ENCODE peak calls at places on chromosomes 3 and 15, in four cellular contexts. One of them, this sample, is unnamed.
A peak's percentile ranks its signal among the peaks of the same experiment; 100 is the strongest.

GRCh38 chr15:83653639-83654378 is at the start of gene ADAMTSL3:
- DNase-seq in heart right ventricle: peak; percentile 80
- DNase-seq in fibroblast of pulmonary artery: peak; percentile 56
- DNase-seq in sigmoid colon: peak; percentile 92
- DNase-seq in this sample: peak; percentile 14

GRCh38 chr3:17412950-17413530 is 329.4 kb downstream of the TBC1D5 start:
- DNase-seq in heart right ventricle: peak; percentile 8
- DNase-seq in sigmoid colon: no peak
- DNase-seq in fibroblast of pulmonary artery: peak; percentile 77
- DNase-seq in this sample: peak; percentile 26

GRCh38 chr15:40081691-40082194 is 26.9 kb downstream of the BMF start:
- DNase-seq in heart right ventricle: peak; percentile 87
- DNase-seq in sigmoid colon: peak; percentile 86
- DNase-seq in fibroblast of pulmonary artery: peak; percentile 86
- DNase-seq in this sample: peak; percentile 53

GRCh38 chr3:167318996-167319615 is 61.0 kb downstream of the ZBBX start:
- DNase-seq in heart right ventricle: no peak
- DNase-seq in fibroblast of pulmonary artery: no peak
- DNase-seq in sigmoid colon: no peak
- DNase-seq in this sample: no peak

GRCh38 chr3:58237940-58238681 is 519 bp downstream of the ABHD6 start:
- DNase-seq in sigmoid colon: peak; percentile 88
- DNase-seq in heart right ventricle: peak; percentile 61
- DNase-seq in fibroblast of pulmonary artery: peak; percentile 23
- DNase-seq in this sample: peak; percentile 71

GRCh38 chr3:55721716-55722484 is 234.8 kb upstream of the WNT5A start:
- DNase-seq in sigmoid colon: no peak
- DNase-seq in fibroblast of pulmonary artery: peak; percentile 19
- DNase-seq in heart right ventricle: no peak
- DNase-seq in this sample: peak; percentile 14

GRCh38 chr3:16388850-16389411 is 123.9 kb downstream of the OXNAD1 start:
- DNase-seq in heart right ventricle: no peak
- DNase-seq in sigmoid colon: no peak
- DNase-seq in fibroblast of pulmonary artery: peak; percentile 42
- DNase-seq in this sample: peak; percentile 57

GRCh38 chr3:30347679-30348216 is 258.7 kb upstream of the TGFBR2 start:
- DNase-seq in heart right ventricle: no peak
- DNase-seq in sigmoid colon: no peak
- DNase-seq in fibroblast of pulmonary artery: peak; percentile 84
- DNase-seq in this sample: peak; percentile 94

GRCh38 chr15:64515196-64515595 is 54.8 kb downstream of the ZNF609 start:
- DNase-seq in fibroblast of pulmonary artery: no peak
- DNase-seq in heart right ventricle: no peak
- DNase-seq in sigmoid colon: no peak
- DNase-seq in this sample: no peak

GRCh38 chr3:41932511-41932910 is 29.4 kb downstream of the ULK4 start:
- DNase-seq in heart right ventricle: no peak
- DNase-seq in fibroblast of pulmonary artery: no peak
- DNase-seq in sigmoid colon: no peak
- DNase-seq in this sample: no peak

GRCh38 chr15:82647835-82648256 is 683 bp upstream of the CPEB1 start:
- DNase-seq in fibroblast of pulmonary artery: no peak
- DNase-seq in sigmoid colon: peak; percentile 75
- DNase-seq in heart right ventricle: no peak
- DNase-seq in this sample: no peak

GRCh38 chr3:188321258-188321657 is 167.3 kb downstream of the LPP start:
- DNase-seq in sigmoid colon: no peak
- DNase-seq in heart right ventricle: no peak
- DNase-seq in fibroblast of pulmonary artery: no peak
- DNase-seq in this sample: no peak

GRCh38 chr15:39756806-39757522 is 25.7 kb downstream of the FSIP1 start:
- DNase-seq in sigmoid colon: no peak
- DNase-seq in fibroblast of pulmonary artery: peak; percentile 86
- DNase-seq in heart right ventricle: peak; percentile 16
- DNase-seq in this sample: no peak

GRCh38 chr15:81182746-81183402 is 13.8 kb upstream of the IL16 start:
- DNase-seq in fibroblast of pulmonary artery: no peak
- DNase-seq in sigmoid colon: peak; percentile 70
- DNase-seq in heart right ventricle: peak; percentile 14
- DNase-seq in this sample: no peak

GRCh38 chr3:111944377-111944776 is 34.4 kb upstream of the ABHD10 start:
- DNase-seq in heart right ventricle: no peak
- DNase-seq in fibroblast of pulmonary artery: peak; percentile 36
- DNase-seq in sigmoid colon: no peak
- DNase-seq in this sample: no peak

GRCh38 chr15:58951388-58952060 is 18.0 kb upstream of the SLTM start:
- DNase-seq in fibroblast of pulmonary artery: peak; percentile 86
- DNase-seq in heart right ventricle: no peak
- DNase-seq in sigmoid colon: no peak
- DNase-seq in this sample: peak; percentile 85

GRCh38 chr15:40263036-40263754 is 19.7 kb downstream of the ANKRD63 start:
- DNase-seq in heart right ventricle: no peak
- DNase-seq in sigmoid colon: no peak
- DNase-seq in fibroblast of pulmonary artery: peak; percentile 48
- DNase-seq in this sample: peak; percentile 63

GRCh38 chr3:189342811-189343210 is 171.0 kb downstream of the TPRG1 start:
- DNase-seq in fibroblast of pulmonary artery: no peak
- DNase-seq in sigmoid colon: no peak
- DNase-seq in heart right ventricle: no peak
- DNase-seq in this sample: no peak

GRCh38 chr3:40172560-40172959 is 136.9 kb upstream of the EIF1B start:
- DNase-seq in heart right ventricle: no peak
- DNase-seq in fibroblast of pulmonary artery: no peak
- DNase-seq in sigmoid colon: no peak
- DNase-seq in this sample: no peak

GRCh38 chr3:31793040-31793439 is 188.0 kb downstream of the OSBPL10 start:
- DNase-seq in fibroblast of pulmonary artery: no peak
- DNase-seq in sigmoid colon: no peak
- DNase-seq in heart right ventricle: peak; percentile 49
- DNase-seq in this sample: no peak

GRCh38 chr15:95368211-95368610 is 962.3 kb upstream of the NR2F2 start:
- DNase-seq in heart right ventricle: peak; percentile 11
- DNase-seq in fibroblast of pulmonary artery: peak; percentile 40
- DNase-seq in sigmoid colon: no peak
- DNase-seq in this sample: no peak

GRCh38 chr3:109927161-109927560 is 589.8 kb upstream of the DPPA4 start:
- DNase-seq in fibroblast of pulmonary artery: peak; percentile 96
- DNase-seq in heart right ventricle: no peak
- DNase-seq in sigmoid colon: no peak
- DNase-seq in this sample: peak; percentile 92

GRCh38 chr3:135792174-135792573 is 173.4 kb upstream of the PPP2R3A start:
- DNase-seq in fibroblast of pulmonary artery: no peak
- DNase-seq in heart right ventricle: no peak
- DNase-seq in sigmoid colon: no peak
- DNase-seq in this sample: no peak

GRCh38 chr3:186362988-186363387 is 954 bp upstream of the DGKG start:
- DNase-seq in fibroblast of pulmonary artery: no peak
- DNase-seq in heart right ventricle: no peak
- DNase-seq in sigmoid colon: no peak
- DNase-seq in this sample: no peak

GRCh38 chr3:43180027-43180426 is 74.1 kb upstream of the POMGNT2 start:
- DNase-seq in sigmoid colon: no peak
- DNase-seq in heart right ventricle: peak; percentile 32
- DNase-seq in fibroblast of pulmonary artery: peak; percentile 94
- DNase-seq in this sample: peak; percentile 91

GRCh38 chr15:79154491-79155182 is 64.1 kb upstream of the RASGRF1 start:
- DNase-seq in sigmoid colon: no peak
- DNase-seq in heart right ventricle: no peak
- DNase-seq in fibroblast of pulmonary artery: peak; percentile 9
- DNase-seq in this sample: no peak

GRCh38 chr3:184611606-184612304 is 50.2 kb downstream of the EPHB3 start:
- DNase-seq in sigmoid colon: peak; percentile 69
- DNase-seq in heart right ventricle: no peak
- DNase-seq in fibroblast of pulmonary artery: no peak
- DNase-seq in this sample: peak; percentile 53

GRCh38 chr3:170309044-170309443 is 48.5 kb upstream of the SKIL start:
- DNase-seq in fibroblast of pulmonary artery: no peak
- DNase-seq in heart right ventricle: no peak
- DNase-seq in sigmoid colon: no peak
- DNase-seq in this sample: peak; percentile 26

GRCh38 chr15:40340740-40341400 is at the start of gene CCDC9B:
- DNase-seq in sigmoid colon: peak; percentile 98
- DNase-seq in heart right ventricle: peak; percentile 93
- DNase-seq in fibroblast of pulmonary artery: peak; percentile 91
- DNase-seq in this sample: peak; percentile 90

GRCh38 chr3:49406571-49407565 is 4.9 kb downstream of the RHOA start:
- DNase-seq in heart right ventricle: no peak
- DNase-seq in sigmoid colon: no peak
- DNase-seq in fibroblast of pulmonary artery: no peak
- DNase-seq in this sample: no peak
- H3K4me3 ChIP-seq in heart right ventricle: no peak overlapping the region
- H3K4me3 ChIP-seq in sigmoid colon: no peak overlapping the region
- H3K4me3 ChIP-seq in fibroblast of pulmonary artery: no peak overlapping the region
- H3K4me3 ChIP-seq in this sample: no peak overlapping the region

DNA sequence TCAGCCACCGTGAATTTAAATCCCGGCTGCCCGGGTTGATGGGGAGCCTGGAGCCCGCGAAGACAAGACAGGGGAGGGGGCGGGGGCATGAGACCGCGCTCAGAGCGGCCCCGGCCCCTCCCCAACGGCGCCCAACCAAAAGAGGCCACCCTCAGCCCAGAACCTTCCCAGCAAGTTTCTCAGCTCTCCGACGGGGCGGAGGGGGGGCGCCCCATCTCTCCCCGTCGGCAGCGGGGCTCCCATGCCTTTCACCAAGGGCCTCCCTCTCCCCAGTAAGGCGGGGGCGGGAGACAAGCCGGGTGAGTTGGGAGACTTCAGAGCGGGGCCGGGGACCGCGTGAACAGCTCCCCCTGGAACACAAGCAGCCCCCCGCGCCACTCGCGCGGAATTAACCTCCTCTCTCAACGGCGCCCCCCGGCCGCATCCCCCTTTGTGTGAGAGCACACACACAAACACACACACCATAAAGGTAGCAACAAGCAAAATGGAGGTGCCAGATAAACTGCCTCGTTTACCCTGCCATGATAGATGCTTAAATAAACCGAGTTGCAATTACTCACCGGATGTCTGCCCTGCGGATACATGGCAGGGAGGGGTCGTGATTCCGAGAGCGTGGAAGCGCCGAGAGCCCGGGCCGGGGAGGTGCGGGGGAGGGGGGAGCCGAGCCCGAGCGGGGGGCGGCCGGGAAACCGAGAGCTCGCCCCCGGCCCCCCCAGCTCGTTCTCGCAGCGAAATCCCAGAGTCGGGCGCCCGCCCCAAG is 1.3 kb downstream of the TLE3 start:
- DNase-seq in heart right ventricle: peak; percentile 33
- DNase-seq in sigmoid colon: peak; percentile 81
- DNase-seq in fibroblast of pulmonary artery: peak; percentile 51
- DNase-seq in this sample: peak; percentile 41
- TF ChIP-seq CTCF in heart right ventricle: no peak
- TF ChIP-seq CTCF in sigmoid colon: no peak
- TF ChIP-seq CTCF in fibroblast of pulmonary artery: no peak
- TF ChIP-seq CTCF in this sample: no peak

GRCh38 chr3:63970596-63971468 is 52.5 kb downstream of the PSMD6 start:
- DNase-seq in sigmoid colon: no peak
- DNase-seq in heart right ventricle: no peak
- DNase-seq in fibroblast of pulmonary artery: no peak
- DNase-seq in this sample: no peak
- H3K4me3 ChIP-seq in sigmoid colon: peak overlapping the region; percentile 13
- H3K4me3 ChIP-seq in heart right ventricle: no peak overlapping the region
- H3K4me3 ChIP-seq in fibroblast of pulmonary artery: no peak overlapping the region
- H3K4me3 ChIP-seq in this sample: no peak overlapping the region

GRCh38 chr3:137787520-137787919 is 23.4 kb downstream of the SOX14 start:
- DNase-seq in heart right ventricle: no peak
- DNase-seq in fibroblast of pulmonary artery: no peak
- DNase-seq in sigmoid colon: no peak
- DNase-seq in this sample: no peak

GRCh38 chr3:137796993-137797392 is 32.9 kb downstream of the SOX14 start:
- DNase-seq in sigmoid colon: no peak
- DNase-seq in heart right ventricle: no peak
- DNase-seq in fibroblast of pulmonary artery: no peak
- DNase-seq in this sample: no peak

DNA sequence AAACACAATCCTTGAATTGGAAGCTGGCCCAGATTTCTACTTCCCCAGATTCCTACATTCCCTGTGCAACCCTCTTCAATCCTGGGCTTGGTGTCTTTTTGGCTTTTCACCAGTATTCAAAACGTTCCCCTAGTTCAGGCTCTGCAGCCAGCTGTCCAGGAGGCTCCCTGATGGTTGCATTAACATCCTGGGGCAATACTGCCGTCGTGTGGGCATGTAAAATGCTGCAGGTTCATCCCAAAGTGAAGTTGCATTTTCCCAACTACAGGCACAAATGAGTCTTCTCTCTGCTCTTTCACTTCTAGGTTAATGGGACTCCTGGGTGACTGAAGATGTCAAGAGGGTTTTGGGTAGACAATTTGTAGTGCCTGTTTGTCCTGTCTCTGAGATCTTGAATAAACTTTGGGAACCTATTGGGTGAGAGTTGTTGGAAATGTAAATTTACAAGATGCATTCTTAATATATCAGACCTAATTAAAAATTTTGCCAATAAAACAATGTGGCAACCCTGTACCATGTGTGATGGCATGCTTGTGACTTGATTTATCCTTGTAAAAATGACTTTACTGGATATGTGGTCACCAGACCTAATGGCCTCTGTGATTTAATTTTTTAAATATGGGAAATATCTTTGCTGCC is 28.6 kb downstream of the SOX14 start:
- DNase-seq in fibroblast of pulmonary artery: peak; percentile 43
- DNase-seq in sigmoid colon: no peak
- DNase-seq in heart right ventricle: no peak
- DNase-seq in this sample: no peak
- TF ChIP-seq CTCF in fibroblast of pulmonary artery: peak; percentile 63
- TF ChIP-seq CTCF in sigmoid colon: peak; percentile 38
- TF ChIP-seq CTCF in heart right ventricle: no peak
- TF ChIP-seq CTCF in this sample: peak; percentile 59

DNA sequence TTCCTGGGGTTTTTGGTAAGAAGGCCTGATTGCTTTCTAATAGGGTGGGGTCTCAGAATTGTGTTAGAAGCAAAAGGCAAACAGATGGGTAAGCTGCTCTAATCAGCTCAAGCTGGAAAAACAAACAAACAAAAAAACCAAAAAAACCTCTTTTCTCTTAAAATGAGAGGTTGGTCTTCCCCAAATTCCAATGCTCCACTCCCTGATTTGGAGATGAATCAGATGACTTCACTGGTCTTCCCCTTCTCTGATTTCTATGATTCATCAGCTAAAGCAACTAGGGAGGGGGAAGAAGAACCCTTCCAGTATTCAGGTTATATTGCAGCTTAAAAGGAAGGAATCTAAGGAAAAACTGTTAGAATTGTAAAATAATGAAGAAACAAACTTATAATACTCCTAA is 9.6 kb upstream of the ANXA2 start:
- DNase-seq in fibroblast of pulmonary artery: peak; percentile 75
- DNase-seq in heart right ventricle: no peak
- DNase-seq in sigmoid colon: no peak
- DNase-seq in this sample: peak; percentile 83
- H3K4me3 ChIP-seq in fibroblast of pulmonary artery: no peak overlapping the region
- H3K4me3 ChIP-seq in heart right ventricle: no peak overlapping the region
- H3K4me3 ChIP-seq in sigmoid colon: no peak overlapping the region
- H3K4me3 ChIP-seq in this sample: no peak overlapping the region

GRCh38 chr3:33932010-33932764 is 133.8 kb downstream of the PDCD6IP start:
- DNase-seq in fibroblast of pulmonary artery: no peak
- DNase-seq in heart right ventricle: no peak
- DNase-seq in sigmoid colon: no peak
- DNase-seq in this sample: no peak
- TF ChIP-seq CTCF in fibroblast of pulmonary artery: no peak
- TF ChIP-seq CTCF in heart right ventricle: no peak
- TF ChIP-seq CTCF in sigmoid colon: no peak
- TF ChIP-seq CTCF in this sample: no peak

GRCh38 chr15:67914537-67915373 is 74.9 kb upstream of the RNU6-1 start:
- DNase-seq in heart right ventricle: peak; percentile 47
- DNase-seq in sigmoid colon: peak; percentile 92
- DNase-seq in fibroblast of pulmonary artery: peak; percentile 47
- DNase-seq in this sample: peak; percentile 14
- H3K4me3 ChIP-seq in heart right ventricle: no peak overlapping the region
- H3K4me3 ChIP-seq in sigmoid colon: peak overlapping the region; percentile 18
- H3K4me3 ChIP-seq in fibroblast of pulmonary artery: no peak overlapping the region
- H3K4me3 ChIP-seq in this sample: no peak overlapping the region

GRCh38 chr15:74060251-74060650 is 22.1 kb downstream of the GOLGA6A start:
- DNase-seq in heart right ventricle: no peak
- DNase-seq in fibroblast of pulmonary artery: no peak
- DNase-seq in sigmoid colon: no peak
- DNase-seq in this sample: no peak
- TF ChIP-seq CTCF in heart right ventricle: no peak
- TF ChIP-seq CTCF in fibroblast of pulmonary artery: no peak
- TF ChIP-seq CTCF in sigmoid colon: no peak
- TF ChIP-seq CTCF in this sample: no peak

This sample was measured in foreskin fibroblast.